ENCODE peak calls at places on chromosomes 4 and X, in seven cellular contexts. A is Caco-2, Y is fibroblast of lung, F is heart right ventricle, C is Calu3, T is astrocyte of the spinal cord, J is progenitor cell of endocrine pancreas. B is an unnamed sample.

GRCh38 chr4:77031544-77031943 is 44.2 kb downstream of the CCNI start:
- DNase-seq in C (no peak), J (no peak), A (no peak), Y (no peak), T (no peak), F (no peak), B (no peak)

GRCh38 chr4:47913328-47913727 is 1.1 kb downstream of the NFXL1 start:
- DNase-seq in J (no peak), C (no peak), T (peak), F (no peak), A (no peak), Y (peak), B (no peak)

GRCh38 chr4:168803727-168804126 is 206.3 kb downstream of the CBR4 start:
- DNase-seq in F (no peak), J (no peak), Y (peak), T (peak), A (no peak), C (no peak), B (no peak)

GRCh38 chr4:177322156-177322685 is 12.5 kb downstream of the NEIL3 start:
- DNase-seq in C (no peak), F (no peak), Y (peak), T (no peak), J (no peak), A (no peak), B (no peak)

GRCh38 chr4:105944535-105944934 is 49.3 kb downstream of the NPNT start:
- DNase-seq in C (no peak), F (peak), Y (peak), T (peak), J (no peak), A (no peak), B (no peak)

GRCh38 chr4:153241970-153242847 is 38.0 kb downstream of the TRIM2 start:
- DNase-seq in Y (peak), T (peak), A (no peak), F (no peak), C (no peak), J (no peak), B (no peak)

GRCh38 chr4:54067163-54067562 is 2.8 kb upstream of the CHIC2 start:
- DNase-seq in J (no peak), F (peak), T (peak), C (no peak), A (no peak), Y (peak), B (no peak)

GRCh38 chr4:151193414-151193813 is 83.5 kb upstream of the PRSS48 start:
- DNase-seq in A (no peak), F (no peak), T (no peak), C (no peak), J (no peak), Y (no peak), B (no peak)

GRCh38 chr4:137083571-137083970 is 448.7 kb downstream of the PCDH18 start:
- DNase-seq in A (no peak), C (no peak), T (no peak), J (no peak), F (no peak), Y (no peak), B (no peak)

GRCh38 chr4:24583451-24584174 is 741 bp downstream of the DHX15 start:
- DNase-seq in C (peak), Y (peak), F (peak), T (peak), A (peak), J (peak), B (no peak)

GRCh38 chr4:61556277-61556676 is 356.2 kb downstream of the ADGRL3 start:
- DNase-seq in A (peak), J (no peak), C (peak), T (no peak), F (no peak), Y (no peak), B (no peak)

GRCh38 chrX:114006664-114007063 is 577.2 kb upstream of the HTR2C start:
- DNase-seq in J (no peak), C (no peak), T (no peak), Y (no peak), A (no peak), F (no peak), B (no peak)

GRCh38 chrX:68180501-68181061 is 252.7 kb downstream of the OPHN1 start:
- DNase-seq in T (no peak), Y (no peak), C (no peak), A (no peak), J (no peak), F (no peak), B (no peak)

GRCh38 chr4:183918696-183919095 is 13.6 kb downstream of the STOX2 start:
- DNase-seq in A (no peak), F (no peak), C (no peak), Y (no peak), J (no peak), T (no peak), B (no peak)

GRCh38 chrX:143669395-143669794 is 33.5 kb upstream of the SLITRK4 start:
- DNase-seq in Y (no peak), J (no peak), T (peak), F (no peak), A (no peak), C (no peak), B (no peak)

GRCh38 chr4:63296773-63297172 is 1112.5 kb downstream of the TECRL start:
- DNase-seq in T (no peak), C (no peak), J (no peak), F (no peak), Y (no peak), A (no peak), B (no peak)

GRCh38 chr4:41028392-41029076 is 185.8 kb downstream of the APBB2 start:
- DNase-seq in C (no peak), A (no peak), T (no peak), J (no peak), Y (peak), F (no peak), B (no peak)

GRCh38 chr4:53706422-53707032 is 115.2 kb upstream of the LNX1 start:
- DNase-seq in J (no peak), A (no peak), T (peak), C (peak), F (peak), Y (peak), B (no peak)

GRCh38 chr4:99529218-99529617 is 18.4 kb downstream of the C4orf17 start:
- DNase-seq in T (no peak), C (no peak), J (no peak), A (no peak), F (no peak), Y (no peak), B (no peak)

DNA sequence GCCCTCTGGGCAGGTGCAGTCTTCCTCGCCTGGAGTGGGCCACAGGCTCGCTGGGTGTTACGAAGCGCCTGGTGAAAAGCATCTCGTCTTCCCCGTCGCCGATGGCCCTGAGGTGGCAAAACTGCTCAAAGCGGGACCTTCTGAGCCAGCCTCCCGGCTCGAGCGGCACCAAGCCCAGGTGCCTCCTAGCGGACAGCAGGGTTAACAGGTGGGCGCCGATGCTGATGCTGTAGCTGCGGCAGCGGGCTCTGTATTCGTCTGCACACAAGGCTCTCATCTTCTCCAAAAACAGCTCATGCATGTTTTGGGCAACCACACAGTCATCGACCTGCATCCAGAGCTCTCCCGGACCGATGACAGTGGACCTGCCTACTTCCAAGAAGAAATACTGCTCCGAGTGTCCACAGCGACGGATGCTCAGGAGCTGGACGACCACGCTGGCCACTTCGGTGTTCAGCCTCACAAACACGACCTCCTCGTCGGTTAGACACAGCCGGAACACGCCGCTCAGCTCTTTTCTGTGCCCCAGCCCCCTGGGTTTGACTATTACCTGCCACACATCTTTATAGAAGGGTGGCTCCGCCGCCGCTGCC is 1.2 kb downstream of the IRS4 start:
- DNase-seq in T (no peak), A (no peak), C (no peak), J (peak), Y (no peak), F (no peak), B (no peak)
- TF ChIP-seq CTCF in T (peak), A (no peak), C (no peak), J (peak), Y (no peak), F (no peak), B (no peak)

DNA sequence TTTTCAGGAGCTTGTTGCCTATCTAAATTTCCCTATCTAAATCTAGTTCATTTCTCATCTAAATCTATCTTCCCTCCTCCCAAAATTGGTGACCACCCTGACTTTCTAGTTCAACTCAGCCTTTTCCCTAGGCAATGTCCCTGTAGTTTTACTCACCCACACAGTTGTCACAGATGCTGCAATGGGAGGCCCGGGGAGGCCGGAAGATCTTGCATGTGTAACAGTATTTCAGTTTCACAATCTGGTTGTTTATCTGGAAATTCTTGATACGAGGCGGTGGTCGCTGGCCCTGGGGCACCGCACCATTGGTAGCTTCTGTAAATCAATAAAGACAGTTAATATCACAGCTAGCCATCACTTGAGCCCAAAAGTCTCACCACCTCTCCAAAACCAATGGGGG is 20.2 kb downstream of the ZDHHC9 start:
- DNase-seq in C (no peak), F (no peak), J (no peak), A (no peak), T (no peak), Y (no peak), B (peak)
- TF ChIP-seq CTCF in C (no peak), F (no peak), J (no peak), A (peak), T (no peak), Y (no peak), B (no peak)

GRCh38 chr4:163344147-163345050 is 707 bp downstream of the NPY5R start:
- DNase-seq in A (no peak), F (no peak), C (peak), J (peak), Y (peak), T (peak), B (no peak)
- TF ChIP-seq CTCF in A (no peak), F (no peak), C (no peak), J (no peak), Y (no peak), T (no peak), B (no peak)

DNA sequence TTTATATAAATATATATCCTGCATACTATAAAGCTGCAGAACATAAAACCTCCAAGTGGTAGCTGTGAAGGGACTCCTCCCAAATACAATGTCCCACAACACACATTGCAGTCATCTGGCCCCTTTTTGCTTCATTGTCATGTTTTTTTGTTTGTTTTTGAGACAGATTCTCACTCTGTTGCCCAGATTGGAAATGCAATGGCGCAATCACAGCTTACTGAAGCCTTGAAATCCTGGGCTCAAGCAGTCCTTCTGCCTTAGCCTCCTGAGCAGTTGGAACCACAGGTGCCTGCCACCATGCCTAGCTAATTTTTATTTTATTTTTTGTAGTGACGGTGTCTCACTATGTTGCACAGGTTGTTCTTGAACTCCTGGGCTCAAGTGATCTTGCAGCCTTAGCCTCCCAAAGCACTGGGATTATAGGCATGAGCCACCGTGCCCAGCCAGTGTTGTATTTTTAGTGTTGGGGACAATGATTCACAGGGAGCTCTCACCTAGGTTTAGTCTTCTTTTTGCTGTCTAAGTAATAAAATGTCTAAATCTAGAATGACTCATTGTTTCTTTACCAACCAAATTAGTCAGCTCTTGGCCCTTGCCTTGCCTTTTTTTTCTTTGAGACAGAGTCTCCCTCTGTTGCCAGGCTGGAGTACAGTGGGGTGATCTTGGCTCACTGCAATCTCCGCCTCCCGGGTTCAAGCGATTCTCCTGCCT is 24.0 kb upstream of the XIAP start:
- DNase-seq in C (peak), Y (peak), T (peak), A (no peak), J (no peak), F (no peak), B (no peak)
- TF ChIP-seq CTCF in C (no peak), Y (no peak), T (no peak), A (no peak), J (no peak), F (no peak), B (no peak)

GRCh38 chrX:48945517-48946348 is 11.7 kb downstream of the OTUD5 start:
- DNase-seq in Y (peak), F (peak), T (peak), C (peak), J (no peak), A (peak), B (no peak)
- TF ChIP-seq CTCF in Y (peak), F (peak), T (peak), C (peak), J (peak), A (peak), B (peak)

DNA sequence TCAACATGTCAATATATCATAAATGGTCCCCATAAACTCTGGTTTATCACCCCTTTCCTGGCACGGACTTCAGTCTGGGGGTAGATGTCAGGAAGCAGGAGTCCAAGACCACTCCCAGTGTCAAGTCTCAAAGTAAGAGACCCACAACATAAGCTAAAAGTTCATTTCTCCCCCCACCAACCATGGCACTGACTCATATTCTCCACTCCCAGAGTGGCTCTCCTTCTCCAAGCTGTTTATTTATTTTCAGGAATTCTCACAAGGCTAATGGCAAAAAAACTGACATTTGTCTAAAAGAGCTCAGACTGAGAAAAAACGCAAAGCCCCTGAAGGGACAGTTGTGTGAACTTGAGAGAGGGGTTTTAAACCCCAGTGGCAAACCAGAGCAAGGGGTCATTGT is 217.0 kb downstream of the RAB28 start:
- DNase-seq in T (no peak), F (no peak), J (no peak), A (no peak), Y (peak), C (no peak), B (no peak)
- TF ChIP-seq CTCF in T (no peak), F (no peak), J (no peak), A (no peak), Y (no peak), C (no peak), B (no peak)

DNA sequence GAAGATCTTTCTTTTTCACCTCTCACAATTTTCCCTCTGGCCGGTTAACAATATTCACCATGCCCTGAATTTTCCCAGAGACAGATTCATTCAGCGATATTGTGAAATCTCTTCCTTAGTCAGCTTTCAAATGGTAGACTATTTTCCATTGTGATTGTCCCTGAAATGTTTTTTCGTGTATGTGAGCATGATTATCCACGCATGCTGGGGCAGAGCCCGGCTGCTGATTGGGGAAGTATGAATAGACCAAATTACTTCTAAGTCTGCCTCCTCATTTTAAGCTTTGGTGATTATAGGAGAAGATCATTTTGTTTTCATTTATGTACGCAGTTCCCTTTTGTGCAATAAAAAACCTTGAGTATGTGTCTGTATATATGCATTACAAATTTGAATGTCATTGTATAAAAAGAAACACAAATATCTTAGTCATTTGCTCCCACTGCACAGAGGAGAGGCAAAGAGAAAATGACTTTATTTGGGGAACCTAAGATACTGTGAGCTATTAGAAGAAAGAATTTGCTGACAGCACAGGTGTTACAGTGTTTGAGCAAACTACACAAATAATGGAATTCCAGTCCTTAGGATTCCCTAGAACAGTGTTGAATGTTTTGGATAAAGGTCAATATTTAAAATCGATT is 11.3 kb downstream of the DTHD1 start:
- DNase-seq in T (peak), Y (peak), C (no peak), A (no peak), J (no peak), F (no peak), B (no peak)
- TF ChIP-seq CTCF in T (no peak), Y (no peak), C (no peak), A (no peak), J (no peak), F (no peak), B (no peak)

GRCh38 chr4:22055954-22056353 is 107.4 kb upstream of the KCNIP4 start:
- DNase-seq in T (no peak), C (no peak), J (no peak), F (no peak), Y (no peak), A (no peak), B (no peak)
- TF ChIP-seq CTCF in T (no peak), C (no peak), J (no peak), F (no peak), Y (no peak), A (no peak), B (no peak)

GRCh38 chr4:64713256-64713840 is 304.1 kb upstream of the TECRL start:
- DNase-seq in Y (peak), F (no peak), J (no peak), C (no peak), T (peak), A (no peak), B (no peak)
- TF ChIP-seq CTCF in Y (no peak), F (no peak), J (peak), C (peak), T (peak), A (peak), B (peak)

B was measured in CD14-positive monocyte.